ENCODE peak calls at places on chromosomes 13 and 19, in five cellular contexts. L is HepG2, S is H1, Y is HEK293T, U is GM12878. E is an unnamed sample.

GRCh38 chr13:41652735-41653361 is 195.5 kb downstream of the RGCC start:
- DNase-seq in Y (no peak), L (peak), U (no peak), S (no peak), E (peak)

GRCh38 chr19:35545855-35546381 is 492 bp downstream of the TMEM147 start:
- DNase-seq in S (no peak), Y (peak), U (peak), L (no peak), E (no peak)

GRCh38 chr19:53102186-53102585 is 1.0 kb downstream of the ZNF160 start:
- DNase-seq in Y (no peak), L (no peak), S (no peak), U (no peak), E (no peak)

GRCh38 chr13:97372929-97373328 is 61.0 kb upstream of the RAP2A start:
- DNase-seq in S (no peak), Y (no peak), U (no peak), L (no peak), E (no peak)

GRCh38 chr19:37931941-37932655 is 25.1 kb downstream of the SIPA1L3 start:
- DNase-seq in S (peak), U (no peak), L (peak), Y (no peak), E (peak)

GRCh38 chr13:76773695-76774094 is 112.5 kb downstream of the KCTD12 start:
- DNase-seq in Y (no peak), S (no peak), L (no peak), U (no peak), E (no peak)

GRCh38 chr19:33303791-33304759 is 1.7 kb upstream of the CEBPA start:
- DNase-seq in L (no peak), Y (peak), U (no peak), S (no peak), E (no peak)

GRCh38 chr13:33865945-33866344 is 48.0 kb downstream of the RFC3 start:
- DNase-seq in S (no peak), L (no peak), Y (no peak), U (peak), E (no peak)

GRCh38 chr13:31424130-31424729 is 224.5 kb downstream of the B3GLCT start:
- DNase-seq in S (peak), Y (peak), L (peak), U (peak), E (peak)

GRCh38 chr19:13208131-13208963 is 58.1 kb downstream of the IER2 start:
- DNase-seq in Y (no peak), L (no peak), S (no peak), U (peak), E (no peak)

GRCh38 chr19:6021878-6022569 is 44.1 kb upstream of the RANBP3 start:
- DNase-seq in U (peak), S (peak), Y (peak), L (peak), E (peak)

GRCh38 chr13:99955747-99956472 is 15.7 kb downstream of the ZIC5 start:
- DNase-seq in U (no peak), L (no peak), Y (no peak), S (no peak), E (no peak)

GRCh38 chr19:40585241-40585640 is 8.6 kb downstream of the SHKBP1 start:
- DNase-seq in S (no peak), U (no peak), Y (no peak), L (no peak), E (no peak)

GRCh38 chr19:21901861-21902260 is 65.9 kb upstream of the ZNF43 start:
- DNase-seq in U (no peak), Y (no peak), S (no peak), L (no peak), E (no peak)

GRCh38 chr13:75341025-75341424 is 140.9 kb downstream of the TBC1D4 start:
- DNase-seq in Y (no peak), L (no peak), S (no peak), U (no peak), E (no peak)

GRCh38 chr19:55210120-55210493 is 806 bp upstream of the PTPRH start:
- DNase-seq in U (no peak), L (peak), S (no peak), Y (no peak), E (peak)

GRCh38 chr13:78029891-78030290 is 111.3 kb upstream of the EDNRB start:
- DNase-seq in S (no peak), L (no peak), U (no peak), Y (no peak), E (no peak)

GRCh38 chr19:38904463-38905185 is 4.9 kb downstream of the NFKBIB start:
- DNase-seq in Y (no peak), L (no peak), U (no peak), S (no peak), E (no peak)

GRCh38 chr13:99501952-99502310 is 659 bp downstream of the TM9SF2 start:
- DNase-seq in L (no peak), S (no peak), Y (no peak), U (no peak), E (no peak)

GRCh38 chr19:41308450-41309224 is 1.3 kb upstream of the CCDC97 start:
- DNase-seq in U (peak), S (peak), L (peak), Y (peak), E (peak)

GRCh38 chr13:79919109-79919508 is 421.8 kb downstream of the SPRY2 start:
- DNase-seq in Y (no peak), U (no peak), L (no peak), S (no peak), E (no peak)

GRCh38 chr13:95193509-95194230 is 107.6 kb downstream of the ABCC4 start:
- DNase-seq in U (no peak), S (no peak), Y (no peak), L (peak), E (no peak)

GRCh38 chr19:42140125-42140754 is 8.0 kb upstream of the POU2F2 start:
- DNase-seq in U (no peak), Y (peak), S (peak), L (peak), E (no peak)

GRCh38 chr13:60221581-60221980 is 57.9 kb upstream of the DIAPH3 start:
- DNase-seq in U (no peak), L (no peak), S (no peak), Y (no peak), E (no peak)

GRCh38 chr19:52237771-52238400 is 31.5 kb upstream of the ZNF766 start:
- DNase-seq in U (peak), S (no peak), Y (no peak), L (peak), E (peak)

GRCh38 chr19:8161135-8161646 is 11.8 kb upstream of the FBN3 start:
- DNase-seq in S (no peak), L (peak), U (peak), Y (peak), E (peak)

GRCh38 chr19:18995804-18996241 is 37.5 kb downstream of the SUGP2 start:
- DNase-seq in Y (peak), S (peak), L (peak), U (no peak), E (peak)

GRCh38 chr19:16051254-16052025 is 24.9 kb upstream of the TPM4 start:
- DNase-seq in U (no peak), Y (no peak), L (no peak), S (no peak), E (peak)

GRCh38 chr19:2806736-2807378 is 12.8 kb upstream of the ZNF554 start:
- DNase-seq in L (no peak), U (no peak), Y (no peak), S (no peak), E (no peak)

GRCh38 chr19:44968670-44969069 is 13.5 kb downstream of the CLPTM1 start:
- DNase-seq in U (no peak), S (no peak), L (no peak), Y (no peak), E (no peak)

GRCh38 chr13:46039421-46040036 is 13.0 kb downstream of the ZC3H13 start:
- DNase-seq in L (no peak), S (no peak), Y (no peak), U (no peak), E (no peak)

GRCh38 chr13:46045424-46045823 is 7.1 kb downstream of the ZC3H13 start:
- DNase-seq in U (no peak), S (no peak), L (no peak), Y (no peak), E (no peak)

GRCh38 chr13:46043647-46044046 is 8.9 kb downstream of the ZC3H13 start:
- DNase-seq in U (no peak), Y (no peak), L (no peak), S (no peak), E (no peak)

GRCh38 chr13:46041335-46041934 is 11.1 kb downstream of the ZC3H13 start:
- DNase-seq in S (no peak), U (no peak), L (no peak), Y (no peak), E (no peak)

GRCh38 chr13:46040763-46041162 is 11.8 kb downstream of the ZC3H13 start:
- DNase-seq in U (no peak), Y (no peak), S (no peak), L (no peak), E (no peak)
- TF ChIP-seq SP1 in U (no peak), Y (no peak), S (no peak), L (no peak), E (no peak)

GRCh38 chr13:39405596-39405995 is 197.4 kb downstream of the LHFPL6 start:
- DNase-seq in L (no peak), Y (no peak), S (no peak), U (no peak), E (no peak)

GRCh38 chr13:39407138-39407537 is 195.9 kb downstream of the LHFPL6 start:
- DNase-seq in S (no peak), Y (no peak), U (no peak), L (no peak), E (no peak)

GRCh38 chr13:39405107-39405506 is 197.9 kb downstream of the LHFPL6 start:
- DNase-seq in Y (no peak), U (no peak), S (no peak), L (no peak), E (no peak)

GRCh38 chr13:39407786-39408185 is 195.2 kb downstream of the LHFPL6 start:
- DNase-seq in U (no peak), L (no peak), S (no peak), Y (no peak), E (no peak)

DNA sequence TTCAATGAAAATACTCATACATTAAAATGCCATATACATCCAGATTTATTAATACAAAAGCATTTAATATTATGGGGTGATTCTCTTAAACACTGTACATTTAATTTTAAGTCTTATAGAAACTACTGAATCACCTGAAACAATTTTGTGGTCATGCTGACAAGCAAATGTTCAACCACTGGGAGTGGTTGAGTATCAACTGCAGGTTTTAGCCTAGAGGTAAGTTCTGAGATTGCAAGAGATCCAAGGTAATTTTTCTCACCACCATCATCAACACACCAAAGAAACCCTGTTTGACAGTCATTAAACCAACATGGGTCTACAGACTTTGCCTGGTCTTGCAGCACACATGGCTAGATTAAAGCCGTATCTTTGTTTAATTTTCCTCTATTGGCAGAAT is 196.3 kb downstream of the LHFPL6 start:
- DNase-seq in Y (peak), S (no peak), L (no peak), U (peak), E (no peak)
- TF ChIP-seq SP1 in Y (no peak), S (no peak), L (no peak), U (no peak), E (no peak)

GRCh38 chr13:29369060-29369743 is 226.3 kb downstream of the SLC7A1 start:
- DNase-seq in Y (peak), L (peak), U (peak), S (no peak), E (peak)
- TF ChIP-seq SP1 in Y (no peak), L (no peak), U (no peak), S (no peak), E (no peak)

DNA sequence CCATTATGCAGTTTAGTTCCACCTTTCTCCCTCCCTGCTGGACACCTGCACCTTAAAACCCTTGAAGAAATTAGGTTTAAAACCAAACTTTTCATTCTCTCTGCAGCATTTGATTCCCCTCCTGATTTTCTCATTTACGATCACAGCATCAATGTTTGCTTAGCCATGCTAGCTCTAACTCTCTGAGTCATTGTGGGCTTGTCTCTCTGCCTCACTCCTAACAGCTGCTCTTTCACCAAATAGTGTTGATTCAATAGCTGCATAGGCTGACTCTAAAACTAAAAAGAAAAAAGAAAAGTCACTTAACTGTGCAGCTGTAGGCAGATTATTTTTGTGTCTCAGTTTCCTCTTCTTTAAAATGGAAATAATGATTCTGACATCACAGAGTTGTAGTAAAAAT is 1124.9 kb downstream of the DIAPH3 start:
- DNase-seq in U (no peak), Y (no peak), S (no peak), L (no peak), E (no peak)
- TF ChIP-seq SP1 in U (no peak), Y (no peak), S (no peak), L (no peak), E (no peak)

E was measured in HCT116.